ENCODE peak calls at places on chromosomes 11 and 22, in seven cellular contexts. V is K562, K is SK-N-SH, P is H1, B is HCT116, F is GM12878, J is HepG2. I is an unnamed sample.

GRCh38 chr22:33476206-33476605 is 418.0 kb upstream of the SYN3 start:
- DNase-seq in K (no peak), P (no peak), J (peak; percentile 58), B (no peak), F (no peak), V (no peak), I (no peak)

GRCh38 chr11:36822829-36823228 is 224.8 kb upstream of the RAG2 start:
- DNase-seq in V (no peak), J (no peak), K (no peak), F (no peak), B (no peak), P (no peak), I (no peak)

GRCh38 chr22:25072406-25072805 is 119.9 kb downstream of the KIAA1671 start:
- DNase-seq in V (no peak), J (no peak), K (no peak), B (no peak), F (no peak), P (no peak), I (peak; percentile 33)

GRCh38 chr11:117587416-117587815 is 209.6 kb downstream of the DSCAML1 start:
- DNase-seq in P (no peak), F (no peak), V (no peak), K (no peak), J (no peak), B (no peak), I (no peak)

GRCh38 chr22:36252754-36253522 is at the start of gene APOL1:
- DNase-seq in V (peak; percentile 30), P (no peak), J (peak; percentile 63), B (no peak), F (peak; percentile 62), K (no peak), I (peak; percentile 42)

GRCh38 chr11:59778122-59778521 is 22.9 kb downstream of the STX3 start:
- DNase-seq in B (no peak), J (peak; percentile 29), P (no peak), V (no peak), F (no peak), K (no peak), I (no peak)

GRCh38 chr11:7263842-7264241 is 12.1 kb downstream of the SYT9 start:
- DNase-seq in V (no peak), K (no peak), B (no peak), F (no peak), P (no peak), J (no peak), I (no peak)

GRCh38 chr11:91326280-91326679 is 898.3 kb upstream of the FAT3 start:
- DNase-seq in J (no peak), B (no peak), P (no peak), V (no peak), F (no peak), K (no peak), I (no peak)

GRCh38 chr11:97883086-97883485 is 1137.7 kb upstream of the CNTN5 start:
- DNase-seq in V (no peak), F (no peak), B (no peak), J (no peak), K (no peak), P (no peak), I (no peak)

GRCh38 chr11:62593434-62594044 is 2.2 kb upstream of the TUT1 start:
- DNase-seq in J (peak; percentile 59), V (peak; percentile 49), F (no peak), B (no peak), P (peak; percentile 88), K (peak; percentile 57), I (peak; percentile 93)

GRCh38 chr11:57874981-57875380 is 113.4 kb downstream of the CTNND1 start:
- DNase-seq in J (no peak), B (no peak), K (no peak), P (no peak), F (no peak), V (no peak), I (no peak)

GRCh38 chr22:22137891-22138290 is 106.7 kb upstream of the VPREB1 start:
- DNase-seq in J (no peak), P (no peak), V (no peak), F (no peak), K (no peak), B (no peak), I (no peak)

DNA sequence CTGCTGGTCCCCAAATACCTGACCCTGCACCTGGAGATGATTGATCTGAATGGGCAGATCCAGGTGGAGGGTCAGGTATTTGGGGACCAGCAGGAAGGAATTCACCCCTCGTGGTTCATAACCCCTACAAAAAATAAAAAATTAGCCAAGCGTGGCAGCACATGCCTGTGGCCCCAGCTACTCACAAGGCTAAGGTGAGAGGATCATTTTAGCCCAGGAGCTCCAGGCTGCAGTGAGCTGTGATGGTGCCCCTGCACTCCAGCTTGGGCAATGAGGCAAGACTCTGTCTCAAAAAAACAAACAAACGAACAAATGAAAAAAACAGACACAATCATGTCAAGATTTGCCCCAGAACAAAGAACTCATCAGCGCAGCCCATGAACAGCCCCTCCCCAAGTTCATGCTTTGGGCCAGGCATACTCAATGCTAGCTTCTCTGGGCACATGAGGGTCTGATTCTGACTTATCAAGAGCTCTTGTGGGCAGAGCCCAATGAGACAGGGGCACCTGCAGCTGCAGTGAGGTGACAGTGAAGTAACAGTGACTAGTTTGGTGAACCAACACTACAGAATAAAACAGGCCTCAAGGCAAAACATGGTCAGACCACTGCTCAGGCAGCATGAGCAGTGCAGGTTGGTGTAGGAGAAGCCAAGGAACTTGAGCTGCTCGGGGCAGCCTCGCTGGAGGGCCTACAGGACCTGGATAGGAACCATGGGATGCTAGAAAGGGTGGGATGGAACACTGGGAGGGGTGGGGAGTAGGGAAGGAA is 10.2 kb upstream of the FCHSD2 start:
- DNase-seq in J (no peak), F (no peak), K (no peak), B (no peak), P (no peak), V (no peak), I (no peak)
- TF ChIP-seq JUND in J (no peak), F (no peak), K (no peak), B (no peak), P (no peak), V (no peak), I (no peak)

GRCh38 chr11:81993755-81994154 is 739.9 kb downstream of the FAM181B start:
- DNase-seq in V (no peak), P (no peak), B (no peak), K (no peak), F (no peak), J (no peak), I (no peak)

GRCh38 chr11:81989093-81989492 is 744.6 kb downstream of the FAM181B start:
- DNase-seq in J (no peak), V (no peak), B (no peak), F (no peak), P (no peak), K (no peak), I (no peak)

GRCh38 chr11:81990659-81991443 is 742.8 kb downstream of the FAM181B start:
- DNase-seq in P (no peak), F (no peak), J (no peak), B (no peak), K (no peak), V (no peak), I (no peak)

GRCh38 chr11:81986556-81987161 is 747.0 kb downstream of the FAM181B start:
- DNase-seq in F (no peak), V (no peak), P (no peak), J (no peak), K (no peak), B (no peak), I (no peak)

GRCh38 chr11:81987829-81988472 is 745.7 kb downstream of the FAM181B start:
- DNase-seq in J (no peak), V (no peak), K (no peak), P (no peak), F (peak; percentile 16), B (no peak), I (no peak)
- TF ChIP-seq JUND in J (no peak), V (no peak), K (no peak), P (no peak), F (no peak), B (no peak), I (no peak)

GRCh38 chr11:76380977-76381719 is at the start of the genes GVQW3 and THAP12:
- DNase-seq in J (peak; percentile 92), K (peak; percentile 99), P (peak; percentile 95), F (peak; percentile 91), V (peak; percentile 97), B (peak; percentile 93), I (peak; percentile 99)

GRCh38 chr11:76388408-76388807 is 7.3 kb downstream of the GVQW3 start:
- DNase-seq in K (peak; percentile 53), F (no peak), J (no peak), B (no peak), P (no peak), V (no peak), I (no peak)

GRCh38 chr11:76382209-76382608 is 1.1 kb downstream of the GVQW3 start:
- DNase-seq in F (no peak), J (no peak), V (no peak), P (no peak), B (no peak), K (no peak), I (no peak)

GRCh38 chr11:76391039-76391438 is 9.9 kb downstream of the GVQW3 start:
- DNase-seq in V (no peak), B (no peak), F (no peak), J (no peak), P (no peak), K (no peak), I (peak; percentile 21)

GRCh38 chr11:76385903-76386302 is 4.8 kb downstream of the GVQW3 start:
- DNase-seq in K (no peak), J (peak; percentile 78), F (no peak), P (no peak), B (no peak), V (no peak), I (no peak)
- TF ChIP-seq JUND in K (no peak), J (no peak), F (no peak), P (no peak), B (no peak), V (no peak), I (no peak)

GRCh38 chr22:18008136-18008535 is 16.2 kb downstream of the MICAL3 start:
- DNase-seq in F (no peak), K (no peak), J (no peak), P (no peak), V (no peak), B (no peak), I (no peak)

GRCh38 chr22:18010263-18010662 is 14.1 kb downstream of the MICAL3 start:
- DNase-seq in V (no peak), J (no peak), F (no peak), B (no peak), K (no peak), P (no peak), I (no peak)

GRCh38 chr22:18012528-18012927 is 11.8 kb downstream of the MICAL3 start:
- DNase-seq in V (no peak), B (no peak), J (no peak), F (no peak), P (no peak), K (no peak), I (no peak)

DNA sequence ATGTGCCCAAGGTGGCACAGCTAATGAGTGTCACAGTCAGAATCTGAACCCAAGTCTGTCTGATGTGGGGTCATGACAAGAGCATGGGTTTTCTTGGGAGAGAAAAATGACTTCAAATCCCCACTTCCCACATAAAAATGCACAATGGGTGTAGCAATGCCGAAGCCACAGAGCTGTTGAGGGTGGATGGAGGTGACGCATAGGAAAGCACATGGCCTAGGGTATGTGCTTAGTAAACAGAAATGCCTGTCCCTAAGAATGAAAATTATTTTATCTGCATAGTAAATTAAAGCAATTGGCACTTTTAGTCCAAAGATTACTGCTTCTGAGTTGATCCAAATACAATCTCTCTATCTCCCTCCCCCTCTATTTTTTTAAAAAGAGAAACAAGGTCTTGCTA is 10.9 kb downstream of the MICAL3 start:
- DNase-seq in P (no peak), K (no peak), F (no peak), J (no peak), V (no peak), B (no peak), I (no peak)
- TF ChIP-seq JUND in P (no peak), K (no peak), F (no peak), J (no peak), V (no peak), B (no peak), I (no peak)

GRCh38 chr11:47241740-47242400 is 6.7 kb downstream of the ACP2 start:
- DNase-seq in K (peak; percentile 3), F (no peak), B (no peak), J (no peak), P (no peak), V (no peak), I (no peak)
- TF ChIP-seq JUND in K (no peak), F (no peak), B (no peak), J (no peak), P (no peak), V (no peak), I (no peak)

I was measured in T47D.